ENCODE peak calls at places on chromosome 1, in five cellular contexts. M is H9, N is H1, G is IMR-90, Z is neuronal stem cell. H is an unnamed sample.
A peak's percentile ranks its signal among the peaks of the same experiment; 100 is the strongest.

GRCh38 chr1:111793896-111794295 is 38.2 kb downstream of the DDX20 start:
- DNase-seq in N (no peak), Z (no peak), M (no peak), G (no peak), H (no peak)

GRCh38 chr1:54299037-54299436 is 99.1 kb downstream of the MRPL37 start:
- DNase-seq in G (no peak), M (no peak), Z (peak; percentile 37), N (no peak), H (no peak)

GRCh38 chr1:188937965-188938551 is 1539.6 kb downstream of the BRINP3 start:
- DNase-seq in Z (no peak), G (peak; percentile 38), N (no peak), M (no peak), H (peak; percentile 18)

GRCh38 chr1:112995890-112996289 is 39.9 kb upstream of the SLC16A1 start:
- DNase-seq in Z (no peak), N (no peak), M (no peak), G (no peak), H (no peak)

GRCh38 chr1:85611856-85612255 is 31.3 kb downstream of the CCN1 start:
- DNase-seq in M (no peak), N (no peak), G (peak; percentile 100), Z (no peak), H (peak; percentile 99)

GRCh38 chr1:206739411-206740076 is 31.0 kb upstream of the IL19 start:
- DNase-seq in Z (no peak), N (no peak), M (peak; percentile 48), G (peak; percentile 33), H (peak; percentile 20)

GRCh38 chr1:47690341-47691244 is 252.7 kb downstream of the FOXD2 start:
- DNase-seq in Z (no peak), M (peak; percentile 16), G (no peak), N (no peak), H (no peak)

GRCh38 chr1:52659356-52659755 is 26.4 kb downstream of the SHISAL2A start:
- DNase-seq in Z (no peak), M (no peak), N (no peak), G (no peak), H (peak; percentile 22)

GRCh38 chr1:171083222-171083621 is 7.5 kb upstream of the FMO3 start:
- DNase-seq in G (no peak), N (no peak), M (no peak), Z (no peak), H (no peak)

GRCh38 chr1:24743404-24744211 is 1.6 kb upstream of the CLIC4 start:
- DNase-seq in Z (no peak), G (peak; percentile 63), M (peak; percentile 76), N (no peak), H (peak; percentile 96)

GRCh38 chr1:67953301-67953700 is 97.1 kb downstream of the DIRAS3 start:
- DNase-seq in G (no peak), M (no peak), Z (no peak), N (no peak), H (no peak)

GRCh38 chr1:203263496-203263895 is 34.0 kb upstream of the CHIT1 start:
- DNase-seq in G (no peak), N (no peak), M (no peak), Z (no peak), H (no peak)

GRCh38 chr1:3268281-3268680 is 186.2 kb upstream of the ARHGEF16 start:
- DNase-seq in Z (no peak), N (no peak), G (no peak), M (no peak), H (no peak)

GRCh38 chr1:61640531-61641125 is 84.3 kb downstream of the TM2D1 start:
- DNase-seq in N (no peak), M (no peak), G (no peak), Z (no peak), H (no peak)

GRCh38 chr1:153441238-153441755 is 19.2 kb downstream of the S100A7 start:
- DNase-seq in Z (no peak), N (no peak), G (no peak), M (no peak), H (no peak)

GRCh38 chr1:36594041-36594440 is 111.3 kb upstream of the CSF3R start:
- DNase-seq in Z (no peak), M (no peak), N (no peak), G (no peak), H (no peak)

GRCh38 chr1:238690415-238690814 is 696.0 kb upstream of the CHRM3 start:
- DNase-seq in Z (no peak), N (no peak), G (peak; percentile 35), M (no peak), H (peak; percentile 23)

GRCh38 chr1:105544475-105544874 is 1512.0 kb upstream of the PRMT6 start:
- DNase-seq in G (peak; percentile 15), N (no peak), Z (no peak), M (no peak), H (no peak)

GRCh38 chr1:157084720-157085119 is 14.9 kb downstream of the ETV3L start:
- DNase-seq in Z (no peak), M (no peak), N (no peak), G (no peak), H (no peak)

GRCh38 chr1:58905126-58905490 is 121.3 kb upstream of the JUN start:
- DNase-seq in Z (no peak), M (no peak), N (no peak), G (no peak), H (no peak)

GRCh38 chr1:58902830-58903229 is 119.0 kb upstream of the JUN start:
- DNase-seq in N (no peak), Z (no peak), G (no peak), M (no peak), H (no peak)

GRCh38 chr1:58905628-58906256 is 121.9 kb upstream of the JUN start:
- DNase-seq in Z (no peak), N (no peak), M (no peak), G (no peak), H (no peak)

GRCh38 chr1:58903450-58904298 is 119.8 kb upstream of the JUN start:
- DNase-seq in N (no peak), M (peak; percentile 65), Z (peak; percentile 56), G (peak; percentile 89), H (peak; percentile 93)

GRCh38 chr1:58904299-58905125 is 120.7 kb upstream of the JUN start:
- DNase-seq in G (no peak), Z (no peak), N (no peak), M (no peak), H (no peak)
- H4K91ac ChIP-seq in G (peak overlapping the region; percentile 84), Z (no peak overlapping the region), N (peak overlapping the region; percentile 15), M (no peak overlapping the region), H (peak overlapping the region; percentile 90)

GRCh38 chr1:14485285-14485684 is 113.2 kb upstream of the KAZN start:
- DNase-seq in M (no peak), Z (no peak), N (no peak), G (no peak), H (no peak)

GRCh38 chr1:14482784-14483183 is 115.7 kb upstream of the KAZN start:
- DNase-seq in G (no peak), Z (no peak), M (no peak), N (no peak), H (no peak)

GRCh38 chr1:14486401-14487110 is 111.9 kb upstream of the KAZN start:
- DNase-seq in M (no peak), Z (no peak), N (no peak), G (peak; percentile 69), H (no peak)

GRCh38 chr1:14487671-14488070 is 110.8 kb upstream of the KAZN start:
- DNase-seq in G (no peak), M (no peak), N (no peak), Z (no peak), H (no peak)
- H3K4me2 ChIP-seq in G (no peak overlapping the region), M (no peak overlapping the region), N (no peak overlapping the region), Z (no peak overlapping the region), H (no peak overlapping the region)

DNA sequence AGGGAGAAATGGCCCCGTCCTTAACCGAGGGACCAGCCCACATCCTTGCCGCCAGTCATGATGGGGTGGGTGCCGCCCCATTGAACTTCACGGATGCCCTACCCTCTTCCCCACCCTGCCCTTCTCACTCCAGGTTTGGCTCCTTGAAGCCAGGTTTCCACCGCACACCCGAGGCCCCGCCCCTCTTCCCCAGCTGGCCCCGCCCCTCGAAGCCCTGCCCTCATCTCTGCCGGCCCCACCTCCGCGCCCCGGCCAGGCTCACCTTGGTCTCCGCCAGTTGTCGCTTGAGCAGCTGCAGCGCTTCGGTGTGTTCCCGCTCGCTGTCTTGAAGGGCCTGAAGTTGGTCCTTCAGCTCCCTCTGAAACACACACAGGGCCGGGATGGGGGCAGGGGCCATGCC is 16.6 kb downstream of the TRIM62 start:
- DNase-seq in G (no peak), M (peak; percentile 93), Z (no peak), N (no peak), H (no peak)
- H4K91ac ChIP-seq in G (no peak overlapping the region), M (no peak overlapping the region), Z (no peak overlapping the region), N (no peak overlapping the region), H (peak overlapping the region; percentile 58)

DNA sequence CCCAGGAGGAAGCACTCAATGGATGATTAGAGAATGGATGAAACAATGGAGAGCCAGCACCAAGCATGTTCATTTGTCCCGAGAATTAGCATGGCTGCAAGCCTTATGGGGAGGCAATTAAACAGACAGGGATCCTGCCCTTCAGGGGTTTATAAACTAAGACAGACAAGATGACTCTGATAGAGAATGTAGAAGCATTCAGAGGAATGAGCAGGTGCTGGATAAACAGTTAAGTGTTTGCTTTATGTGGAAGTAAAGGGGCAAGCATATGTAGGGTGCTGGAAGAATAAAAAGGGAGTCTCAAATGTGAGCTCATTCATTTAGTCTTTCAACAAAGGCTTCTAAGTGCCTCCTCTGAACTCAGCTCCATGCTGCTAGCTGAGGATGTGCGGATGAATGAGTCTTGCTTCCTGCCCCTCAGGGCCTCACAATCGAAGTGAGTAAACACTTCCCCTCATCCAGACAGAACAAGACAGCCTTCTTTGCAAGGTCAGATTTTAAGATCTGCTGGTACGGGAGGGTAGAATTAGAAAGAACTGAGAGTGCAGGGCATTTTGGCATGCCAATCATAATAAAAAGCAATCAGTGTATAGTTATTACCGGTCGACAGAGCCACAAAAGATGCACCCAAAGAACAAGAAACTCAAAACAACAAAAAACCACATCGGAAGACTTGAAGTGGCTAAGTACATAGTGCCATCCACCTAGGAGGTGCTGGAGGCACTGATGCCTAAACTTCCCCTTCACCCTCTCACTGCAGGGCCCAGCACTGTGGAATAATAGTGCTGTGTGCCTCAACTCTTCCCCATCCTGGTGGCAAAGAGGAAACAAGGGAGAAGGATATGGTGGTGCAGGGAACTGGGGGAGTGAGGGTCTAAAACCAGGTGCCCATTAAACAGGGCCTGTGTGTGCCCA is 69.9 kb downstream of the TNR start:
- DNase-seq in Z (peak; percentile 27), G (no peak), M (no peak), N (no peak), H (peak; percentile 14)
- H3K4me2 ChIP-seq in Z (no peak overlapping the region), G (no peak overlapping the region), M (no peak overlapping the region), N (no peak overlapping the region), H (no peak overlapping the region)

GRCh38 chr1:161009602-161010211 is 11.2 kb downstream of the F11R start:
- DNase-seq in G (no peak), N (no peak), Z (no peak), M (no peak), H (no peak)
- H4K91ac ChIP-seq in G (no peak overlapping the region), N (no peak overlapping the region), Z (no peak overlapping the region), M (no peak overlapping the region), H (no peak overlapping the region)

GRCh38 chr1:4702927-4703326 is 48.5 kb downstream of the AJAP1 start:
- DNase-seq in Z (no peak), N (no peak), M (no peak), G (no peak), H (no peak)
- H3K4me2 ChIP-seq in Z (no peak overlapping the region), N (no peak overlapping the region), M (no peak overlapping the region), G (no peak overlapping the region), H (no peak overlapping the region)

DNA sequence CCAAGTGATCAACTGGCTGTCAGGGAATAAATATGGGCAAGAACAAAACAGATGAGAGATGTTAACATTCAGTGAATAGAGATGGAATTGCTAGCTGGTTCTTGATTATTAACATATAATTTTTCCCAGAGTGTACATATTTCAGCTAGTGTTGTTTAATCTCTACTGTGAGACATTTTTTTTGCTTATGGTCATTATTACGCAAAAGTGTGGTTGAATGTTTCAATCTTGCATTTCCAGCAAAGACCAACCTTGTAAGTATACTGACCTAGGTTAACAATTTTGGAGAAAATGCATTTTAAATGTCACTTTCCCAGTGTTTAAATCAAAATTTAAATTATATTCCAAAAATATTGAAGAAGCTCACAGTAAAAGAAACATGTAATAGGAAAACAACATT is 174.7 kb downstream of the KCNK2 start:
- DNase-seq in Z (no peak), G (peak; percentile 40), N (no peak), M (no peak), H (no peak)
- H4K91ac ChIP-seq in Z (no peak overlapping the region), G (no peak overlapping the region), N (no peak overlapping the region), M (no peak overlapping the region), H (no peak overlapping the region)